ENCODE peak calls at places on chromosomes 13 and 19, in ten cellular contexts. X, T, V, D, M, I, A, K, Z and R are unnamed samples.

GRCh38 chr13:104875008-104875762 is 1660.3 kb downstream of the EFNB2 start:
- DNase-seq in X (no peak), T (no peak), V (no peak), D (no peak), M (no peak), I (no peak), A (no peak), K (no peak), Z (no peak), R (peak; percentile 22)

GRCh38 chr19:6677924-6678689 is 8.1 kb upstream of the TNFSF14 start:
- DNase-seq in X (no peak), T (peak; percentile 88), V (no peak), D (no peak), M (no peak), I (no peak), A (no peak), K (no peak), Z (no peak), R (peak; percentile 70)

GRCh38 chr13:30224732-30225131 is 82.6 kb downstream of the KATNAL1 start:
- DNase-seq in X (no peak), T (no peak), V (no peak), D (peak; percentile 49), M (no peak), I (no peak), A (peak; percentile 2), K (no peak), Z (peak; percentile 33), R (no peak)

GRCh38 chr13:100946588-100946987 is 272.0 kb upstream of the TMTC4 start:
- DNase-seq in X (no peak), T (no peak), V (no peak), D (no peak), M (no peak), I (no peak), A (no peak), K (no peak), Z (no peak), R (no peak)

GRCh38 chr19:19742773-19743172 is 9.9 kb upstream of the ZNF14 start:
- DNase-seq in X (no peak), T (no peak), V (no peak), D (no peak), M (no peak), I (no peak), A (no peak), K (no peak), Z (no peak), R (no peak)

GRCh38 chr13:112442483-112443090 is 66.4 kb downstream of the SPACA7 start:
- DNase-seq in X (no peak), T (peak; percentile 49), V (no peak), D (no peak), M (no peak), I (no peak), A (no peak), K (no peak), Z (no peak), R (peak; percentile 33)

GRCh38 chr19:30357580-30357954 is 14.6 kb upstream of the ZNF536 start:
- DNase-seq in X (no peak), T (no peak), V (no peak), D (no peak), M (peak; percentile 15), I (no peak), A (no peak), K (no peak), Z (no peak), R (no peak)

GRCh38 chr13:75850915-75851314 is 214.8 kb downstream of the LMO7 start:
- DNase-seq in X (no peak), T (no peak), V (no peak), D (no peak), M (no peak), I (no peak), A (no peak), K (no peak), Z (no peak), R (no peak)

GRCh38 chr13:98222081-98222554 is 45.0 kb upstream of the RNF113B start:
- DNase-seq in X (no peak), T (no peak), V (no peak), D (peak; percentile 80), M (no peak), I (no peak), A (no peak), K (no peak), Z (no peak), R (no peak)

GRCh38 chr19:3844596-3844995 is 24.2 kb downstream of the ZFR2 start:
- DNase-seq in X (no peak), T (no peak), V (no peak), D (peak; percentile 80), M (no peak), I (no peak), A (no peak), K (no peak), Z (no peak), R (no peak)

GRCh38 chr13:32997399-32997798 is 18.8 kb upstream of the KL start:
- DNase-seq in X (no peak), T (no peak), V (no peak), D (no peak), M (no peak), I (no peak), A (no peak), K (no peak), Z (no peak), R (no peak)

GRCh38 chr13:33004454-33004853 is 11.8 kb upstream of the KL start:
- DNase-seq in X (no peak), T (no peak), V (no peak), D (no peak), M (no peak), I (peak; percentile 68), A (no peak), K (peak; percentile 58), Z (no peak), R (no peak)

GRCh38 chr13:33003458-33004019 is 12.7 kb upstream of the KL start:
- DNase-seq in X (no peak), T (no peak), V (no peak), D (no peak), M (no peak), I (no peak), A (no peak), K (no peak), Z (no peak), R (no peak)

DNA sequence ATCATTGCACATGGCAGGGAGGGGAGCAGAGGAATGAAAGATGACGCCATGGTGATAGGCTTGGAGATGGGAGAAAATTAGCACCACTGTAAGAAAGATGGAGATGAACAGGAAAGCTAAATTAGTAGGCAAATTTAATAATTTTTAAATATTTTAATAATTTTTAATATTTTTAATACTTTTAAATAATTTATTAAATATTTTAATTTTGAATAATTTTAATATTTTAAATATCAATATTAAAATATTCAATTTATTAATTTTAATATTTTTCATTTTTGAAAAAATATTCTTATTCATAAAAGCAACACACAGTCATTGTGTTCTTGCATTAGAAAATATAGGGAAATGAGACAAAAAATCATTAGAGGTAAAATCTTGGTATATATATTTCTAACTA is 15.9 kb upstream of the KL start:
- DNase-seq in X (no peak), T (no peak), V (no peak), D (no peak), M (no peak), I (no peak), A (no peak), K (no peak), Z (no peak), R (no peak)
- H3K27ac ChIP-seq in X (no peak overlapping the region), T (no peak overlapping the region), V (no peak overlapping the region), D (no peak overlapping the region), M (no peak overlapping the region), I (no peak overlapping the region), A (no peak overlapping the region), K (no peak overlapping the region), Z (no peak overlapping the region), R (no peak overlapping the region)

DNA sequence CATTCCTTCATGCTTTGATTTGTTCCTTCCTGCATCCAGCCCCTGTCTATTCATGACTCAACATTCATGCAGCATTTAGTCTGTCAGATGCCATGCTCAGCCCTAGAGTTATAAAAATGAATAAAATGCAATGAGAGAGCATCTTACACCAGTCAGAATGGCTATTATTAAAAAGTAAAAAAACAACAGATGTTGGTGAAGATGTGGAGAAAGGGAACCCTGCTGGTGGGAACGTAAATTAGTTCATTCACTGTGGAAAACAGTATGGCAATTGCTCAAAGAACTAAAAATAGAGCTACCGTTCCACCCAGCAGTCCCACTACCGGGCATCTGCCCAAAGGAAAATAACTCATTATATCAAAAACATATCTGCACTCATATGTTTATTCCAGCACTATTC is 70.0 kb upstream of the GTF3A start:
- DNase-seq in X (no peak), T (no peak), V (no peak), D (peak; percentile 60), M (no peak), I (no peak), A (no peak), K (no peak), Z (no peak), R (no peak)
- H3K4me1 ChIP-seq in X (peaks cover 5% of the 10 kb centered on the region), T (peaks cover 10% of the 10 kb centered on the region), V (peaks cover 8% of the 10 kb centered on the region), D (no peaks in the 10 kb centered on the region), M (no peaks in the 10 kb centered on the region), I (no peaks in the 10 kb centered on the region), A (peaks cover 39% of the 10 kb centered on the region), K (peaks cover 13% of the 10 kb centered on the region), Z (no peaks in the 10 kb centered on the region), R (no peaks in the 10 kb centered on the region)

DNA sequence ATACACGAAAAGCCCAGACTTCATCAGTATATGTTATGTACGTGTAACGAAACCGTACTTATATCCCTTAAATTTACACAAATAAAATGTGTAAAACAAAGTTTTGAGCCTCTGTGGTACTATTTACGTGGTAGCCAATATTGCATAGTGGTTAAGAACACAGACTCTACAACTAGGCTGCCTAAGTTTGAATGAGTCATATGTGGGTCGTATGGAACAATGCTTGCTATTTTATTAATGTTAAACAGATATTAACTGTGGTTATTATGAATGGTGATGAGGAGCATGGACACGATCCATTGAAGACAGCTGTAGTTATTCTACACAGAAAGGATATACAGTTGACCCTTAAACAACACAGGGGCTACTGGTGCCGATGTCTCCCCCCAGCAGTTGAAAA is 42.5 kb downstream of the DPY19L3 start:
- DNase-seq in X (no peak), T (no peak), V (no peak), D (no peak), M (no peak), I (no peak), A (no peak), K (no peak), Z (no peak), R (no peak)
- H3K27ac ChIP-seq in X (no peak overlapping the region), T (no peak overlapping the region), V (no peak overlapping the region), D (no peak overlapping the region), M (no peak overlapping the region), I (no peak overlapping the region), A (no peak overlapping the region), K (no peak overlapping the region), Z (no peak overlapping the region), R (no peak overlapping the region)

DNA sequence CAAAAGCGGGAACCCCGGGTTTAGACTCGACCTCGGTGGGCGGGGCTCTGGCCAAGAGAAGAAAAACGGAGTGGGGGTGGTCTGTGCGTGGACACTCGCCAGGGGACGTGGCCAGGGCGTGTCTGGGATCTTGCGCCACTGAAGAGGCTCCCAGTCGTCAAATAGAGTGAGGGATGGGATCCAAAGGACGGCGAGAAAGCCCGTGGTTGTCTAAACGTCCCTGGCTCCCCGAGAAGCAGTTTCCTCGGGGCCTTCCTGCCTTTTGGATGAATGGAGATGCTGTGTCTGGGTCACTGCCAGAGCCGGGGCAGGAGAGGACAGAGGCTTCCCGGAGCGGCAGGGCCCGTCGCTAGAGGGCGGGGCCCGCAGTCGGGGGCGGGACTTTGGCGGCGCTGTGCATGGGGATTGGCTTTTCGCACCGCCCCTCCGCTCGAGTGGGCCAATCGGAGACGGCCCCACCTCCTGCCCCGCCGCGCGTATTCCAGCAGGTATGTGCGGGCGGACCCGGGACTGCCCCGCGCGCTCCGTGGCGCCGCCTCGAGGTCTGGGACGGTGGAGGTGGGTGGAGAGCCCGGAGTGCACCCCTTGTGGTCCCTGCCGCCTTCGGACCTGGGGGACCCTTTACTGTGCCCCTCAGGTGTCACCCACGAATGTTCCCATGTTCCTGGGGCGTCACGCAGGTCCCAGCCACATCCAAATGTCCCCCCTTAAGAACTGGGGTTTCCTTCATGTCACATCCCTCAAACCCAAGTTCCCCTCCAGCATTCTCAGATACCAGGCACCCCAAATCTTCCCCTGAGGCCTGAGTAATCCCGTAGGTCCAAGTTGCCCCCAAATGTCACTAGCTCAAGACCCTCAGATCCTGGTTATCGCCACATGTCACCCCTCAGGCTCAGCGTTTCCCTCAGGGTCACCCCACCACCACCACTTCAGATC is 38.4 kb downstream of the ZSWIM4 start:
- DNase-seq in X (peak; percentile 94), T (peak; percentile 97), V (peak; percentile 93), D (peak; percentile 87), M (peak; percentile 96), I (peak; percentile 96), A (no peak), K (peak; percentile 96), Z (peak; percentile 61), R (peak; percentile 99)
- H3K4me1 ChIP-seq in X (peaks cover 49% of the 10 kb centered on the region), T (no peaks in the 10 kb centered on the region), V (peaks cover 44% of the 10 kb centered on the region), D (peaks cover 25% of the 10 kb centered on the region), M (peaks cover 38% of the 10 kb centered on the region), I (peaks cover 56% of the 10 kb centered on the region), A (peaks cover 39% of the 10 kb centered on the region), K (peaks cover 66% of the 10 kb centered on the region), Z (peaks cover 6% of the 10 kb centered on the region), R (peaks cover 10% of the 10 kb centered on the region)